ENCODE peak calls at places on chromosomes 16 and 17, in five cellular contexts. H is IMR-90, E is HCT116, D is fibroblast of lung, Z is PC-9. Q is an unnamed sample.

GRCh38 chr17:73545109-73545508 is 99.1 kb downstream of the SDK2 start:
- DNase-seq in H (no peak), E (no peak), D (no peak), Z (no peak), Q (no peak)

GRCh38 chr16:88335150-88335685 is 47.5 kb upstream of the ZNF469 start:
- DNase-seq in H (no peak), E (no peak), D (peak), Z (no peak), Q (no peak)

GRCh38 chr17:33109331-33110072 is 117.9 kb downstream of the SPACA3 start:
- DNase-seq in H (no peak), E (no peak), D (peak), Z (no peak), Q (no peak)

GRCh38 chr16:29899516-29900101 is at the start of gene SEZ6L2:
- DNase-seq in H (peak), E (peak), D (peak), Z (peak), Q (peak)

GRCh38 chr16:56332464-56333079 is 92.8 kb downstream of the AMFR start:
- DNase-seq in H (peak), E (peak), D (peak), Z (peak), Q (peak)

GRCh38 chr17:83062818-83063671 is 16.4 kb upstream of the METRNL start:
- DNase-seq in H (no peak), E (no peak), D (no peak), Z (no peak), Q (no peak)

GRCh38 chr16:2194166-2194834 is 2.1 kb downstream of the CASKIN1 start:
- DNase-seq in H (peak), E (no peak), D (peak), Z (peak), Q (no peak)

GRCh38 chr17:2925011-2925410 is 128.8 kb downstream of the RAP1GAP2 start:
- DNase-seq in H (peak), E (no peak), D (peak), Z (no peak), Q (peak)

GRCh38 chr17:54967621-54968258 is 714 bp downstream of the COX11 start:
- DNase-seq in H (peak), E (peak), D (peak), Z (peak), Q (peak)

GRCh38 chr17:31750578-31750977 is 108.5 kb downstream of the COPRS start:
- DNase-seq in H (no peak), E (no peak), D (no peak), Z (no peak), Q (no peak)

GRCh38 chr17:3710951-3711383 is 12.7 kb upstream of the HASPIN start:
- DNase-seq in H (peak), E (no peak), D (peak), Z (peak), Q (peak)

GRCh38 chr17:59623151-59623550 is 3.5 kb downstream of the CLTC start:
- DNase-seq in H (no peak), E (no peak), D (no peak), Z (no peak), Q (no peak)

GRCh38 chr17:17363638-17364337 is 60.6 kb downstream of the NT5M start:
- DNase-seq in H (no peak), E (no peak), D (no peak), Z (no peak), Q (no peak)

GRCh38 chr17:7742729-7743128 is 25.2 kb downstream of the DNAH2 start:
- DNase-seq in H (no peak), E (no peak), D (no peak), Z (no peak), Q (no peak)

GRCh38 chr17:7747586-7747985 is 30.0 kb downstream of the DNAH2 start:
- DNase-seq in H (peak), E (no peak), D (peak), Z (no peak), Q (peak)

GRCh38 chr17:7748098-7748775 is 30.7 kb downstream of the DNAH2 start:
- DNase-seq in H (peak), E (no peak), D (peak), Z (no peak), Q (peak)

GRCh38 chr17:7744416-7744815 is 26.9 kb downstream of the DNAH2 start:
- DNase-seq in H (no peak), E (no peak), D (no peak), Z (no peak), Q (no peak)

GRCh38 chr17:7745748-7746470 is 28.4 kb downstream of the DNAH2 start:
- DNase-seq in H (peak), E (peak), D (peak), Z (peak), Q (peak)
- TF ChIP-seq CTCF in H (peak), E (peak), D (no peak), Z (peak), Q (no peak)

GRCh38 chr17:77609553-77610517 is 348.7 kb upstream of the TNRC6C start:
- DNase-seq in H (no peak), E (no peak), D (no peak), Z (no peak), Q (no peak)
- H3K4me2 ChIP-seq in H (no peak), E (no peak), D (peak), Z (peak), Q (no peak)

GRCh38 chr17:14270508-14270907 is 30.4 kb upstream of the HS3ST3B1 start:
- DNase-seq in H (no peak), E (no peak), D (no peak), Z (no peak), Q (no peak)
- TF ChIP-seq CTCF in H (no peak), E (no peak), D (no peak), Z (no peak), Q (no peak)

GRCh38 chr17:37138726-37139125 is 190.0 kb downstream of the AATF start:
- DNase-seq in H (peak), E (no peak), D (no peak), Z (no peak), Q (no peak)

GRCh38 chr17:37134050-37134449 is 185.3 kb downstream of the AATF start:
- DNase-seq in H (peak), E (no peak), D (no peak), Z (no peak), Q (no peak)

GRCh38 chr17:37135581-37135980 is 186.8 kb downstream of the AATF start:
- DNase-seq in H (no peak), E (no peak), D (no peak), Z (no peak), Q (no peak)

GRCh38 chr17:37137906-37138413 is 189.2 kb downstream of the AATF start:
- DNase-seq in H (no peak), E (no peak), D (no peak), Z (no peak), Q (no peak)

GRCh38 chr17:37137070-37137610 is 188.4 kb downstream of the AATF start:
- DNase-seq in H (no peak), E (no peak), D (no peak), Z (no peak), Q (no peak)
- H3K4me2 ChIP-seq in H (no peak), E (no peak), D (no peak), Z (no peak), Q (no peak)

DNA sequence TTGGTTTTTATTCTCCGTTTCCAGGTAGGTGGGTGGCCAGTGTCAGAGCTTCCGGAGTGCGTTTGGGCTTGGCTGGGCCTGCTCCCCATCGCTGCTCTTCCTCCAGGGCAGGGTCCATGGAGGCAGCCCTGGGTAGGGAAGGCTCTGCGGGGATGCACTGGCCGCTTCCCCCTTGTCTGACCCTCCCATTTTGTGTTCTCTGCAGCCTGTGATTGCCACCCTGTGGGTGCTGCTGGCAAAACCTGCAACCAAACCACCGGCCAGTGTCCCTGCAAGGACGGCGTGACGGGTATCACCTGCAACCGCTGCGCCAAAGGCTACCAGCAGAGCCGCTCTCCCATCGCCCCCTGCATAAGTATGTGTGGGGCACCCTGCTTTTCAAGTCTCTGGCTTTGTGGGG is 158.3 kb downstream of the NTN1 start:
- DNase-seq in H (no peak), E (no peak), D (no peak), Z (no peak), Q (no peak)
- TF ChIP-seq CTCF in H (no peak), E (no peak), D (no peak), Z (no peak), Q (no peak)

DNA sequence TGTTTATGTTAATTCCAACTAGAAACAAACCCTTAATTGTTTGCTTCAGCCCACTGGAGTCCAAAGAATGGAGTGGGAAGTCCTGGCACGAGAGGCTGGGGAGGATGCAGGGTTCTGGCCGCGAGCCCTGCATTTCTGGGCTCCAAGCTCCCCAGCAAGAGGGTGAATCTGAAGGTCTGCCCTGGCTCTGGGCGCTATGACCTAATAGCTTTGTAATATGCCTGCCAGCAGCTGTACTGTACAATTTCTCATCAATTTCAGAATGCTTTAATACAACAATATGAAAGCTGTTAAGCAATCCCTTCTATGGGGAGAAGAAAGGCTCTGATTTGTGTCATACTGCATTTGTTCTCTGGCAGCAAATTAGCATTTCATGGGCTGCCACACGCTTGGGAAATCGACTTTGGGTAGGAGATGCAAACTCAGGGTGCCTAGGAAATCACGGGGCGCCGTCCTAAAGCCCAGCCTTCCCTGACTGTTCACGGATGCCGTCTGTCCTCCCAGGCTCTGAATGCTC is 43.8 kb downstream of the NDEL1 start:
- DNase-seq in H (peak), E (no peak), D (peak), Z (no peak), Q (peak)
- H3K4me2 ChIP-seq in H (no peak), E (no peak), D (no peak), Z (no peak), Q (no peak)

GRCh38 chr16:84044108-84044488 is 1.5 kb upstream of the SLC38A8 start:
- DNase-seq in H (peak), E (peak), D (peak), Z (no peak), Q (no peak)
- TF ChIP-seq CTCF in H (peak), E (peak), D (peak), Z (peak), Q (no peak)

GRCh38 chr16:3810818-3811217 is 69.7 kb downstream of the CREBBP start:
- DNase-seq in H (no peak), E (no peak), D (no peak), Z (no peak), Q (no peak)

GRCh38 chr16:3807425-3808123 is 72.9 kb downstream of the CREBBP start:
- DNase-seq in H (no peak), E (no peak), D (no peak), Z (no peak), Q (no peak)

GRCh38 chr16:3808308-3809063 is 72.0 kb downstream of the CREBBP start:
- DNase-seq in H (no peak), E (no peak), D (no peak), Z (no peak), Q (no peak)

GRCh38 chr16:3812469-3813172 is 67.9 kb downstream of the CREBBP start:
- DNase-seq in H (no peak), E (no peak), D (no peak), Z (no peak), Q (no peak)

GRCh38 chr16:3810198-3810664 is 70.3 kb downstream of the CREBBP start:
- DNase-seq in H (no peak), E (no peak), D (no peak), Z (no peak), Q (no peak)
- H3K4me2 ChIP-seq in H (no peak), E (no peak), D (no peak), Z (no peak), Q (no peak)

GRCh38 chr17:75612906-75613626 is 20.2 kb upstream of the SMIM5 start:
- DNase-seq in H (no peak), E (no peak), D (no peak), Z (no peak), Q (no peak)

GRCh38 chr17:75615301-75615700 is 17.9 kb upstream of the SMIM5 start:
- DNase-seq in H (no peak), E (no peak), D (no peak), Z (no peak), Q (no peak)

GRCh38 chr17:75611746-75612437 is 21.3 kb upstream of the SMIM5 start:
- DNase-seq in H (no peak), E (no peak), D (no peak), Z (no peak), Q (no peak)

GRCh38 chr17:75614556-75615270 is 18.5 kb upstream of the SMIM5 start:
- DNase-seq in H (no peak), E (no peak), D (no peak), Z (no peak), Q (no peak)

DNA sequence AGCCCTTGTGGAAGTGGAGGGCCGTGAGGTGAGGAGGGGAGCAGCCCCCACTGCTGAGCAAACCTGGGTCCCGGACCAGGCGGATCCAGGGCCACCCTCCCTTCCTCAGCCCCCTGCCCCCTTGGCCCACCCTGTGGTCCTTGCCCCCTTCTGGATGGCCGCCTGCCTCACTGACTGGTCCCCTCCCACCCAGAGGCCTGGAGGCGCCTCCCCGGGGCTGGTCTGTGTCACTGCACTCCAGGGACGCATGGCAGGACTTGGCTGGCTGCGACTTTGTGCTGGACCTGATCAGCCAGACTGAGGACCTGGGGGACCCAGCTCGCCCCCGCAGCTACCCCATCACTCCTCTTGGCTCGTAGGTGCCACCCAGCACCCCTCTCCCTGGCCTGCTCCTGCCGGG is 19.2 kb upstream of the SMIM5 start:
- DNase-seq in H (no peak), E (no peak), D (no peak), Z (no peak), Q (no peak)
- TF ChIP-seq CTCF in H (peak), E (peak), D (no peak), Z (no peak), Q (no peak)

Q was measured in astrocyte.